ENCODE peak calls at places on chromosomes 7 and 10, in four cellular contexts. Z, L, G and O are unnamed samples.

GRCh38 chr10:5832946-5833345 is 19.7 kb upstream of the GDI2 start:
- DNase-seq in Z (no peak), L (no peak), G (no peak), O (no peak)

GRCh38 chr7:18414885-18415284 is 80.7 kb upstream of the HDAC9 start:
- DNase-seq in Z (no peak), L (no peak), G (no peak), O (no peak)

GRCh38 chr10:69123306-69123746 is 652 bp upstream of the VPS26A start:
- DNase-seq in Z (peak; percentile 54), L (peak; percentile 90), G (peak; percentile 77), O (peak; percentile 75)

GRCh38 chr7:15920953-15921352 is 234.5 kb upstream of the MEOX2 start:
- DNase-seq in Z (no peak), L (no peak), G (no peak), O (no peak)

GRCh38 chr7:31061185-31061584 is 9.1 kb downstream of the ADCYAP1R1 start:
- DNase-seq in Z (no peak), L (peak; percentile 51), G (no peak), O (no peak)

GRCh38 chr7:46032936-46033335 is 111.9 kb upstream of the IGFBP3 start:
- DNase-seq in Z (peak; percentile 26), L (peak; percentile 19), G (no peak), O (no peak)

GRCh38 chr7:81484266-81484665 is 285.6 kb downstream of the HGF start:
- DNase-seq in Z (peak; percentile 84), L (peak; percentile 58), G (peak; percentile 91), O (peak; percentile 89)

GRCh38 chr7:41085244-41085643 is 617.6 kb downstream of the INHBA start:
- DNase-seq in Z (peak; percentile 90), L (no peak), G (no peak), O (peak; percentile 40)

GRCh38 chr10:123392182-123392930 is 238.2 kb downstream of the BUB3 start:
- DNase-seq in Z (no peak), L (no peak), G (no peak), O (no peak)

GRCh38 chr10:51574248-51575067 is 124.9 kb downstream of the CSTF2T start:
- DNase-seq in Z (no peak), L (no peak), G (peak; percentile 6), O (peak; percentile 9)

GRCh38 chr10:113087082-113088029 is 137.3 kb downstream of the TCF7L2 start:
- DNase-seq in Z (peak; percentile 100), L (peak; percentile 95), G (peak; percentile 99), O (peak; percentile 100)

GRCh38 chr7:36972140-36972518 is 247.8 kb upstream of the AOAH start:
- DNase-seq in Z (no peak), L (no peak), G (no peak), O (no peak)

GRCh38 chr10:114151486-114151885 is 22.5 kb downstream of the CCDC186 start:
- DNase-seq in Z (peak; percentile 90), L (peak; percentile 54), G (peak; percentile 52), O (peak; percentile 80)

GRCh38 chr10:84308481-84309304 is 19.7 kb upstream of the CCSER2 start:
- DNase-seq in Z (peak; percentile 88), L (peak; percentile 78), G (peak; percentile 61), O (peak; percentile 72)

GRCh38 chr10:122342293-122343134 is 32.0 kb upstream of the PLEKHA1 start:
- DNase-seq in Z (peak; percentile 14), L (peak; percentile 77), G (peak; percentile 72), O (peak; percentile 72)

GRCh38 chr7:70614237-70614984 is 517.5 kb upstream of the GALNT17 start:
- DNase-seq in Z (peak; percentile 64), L (peak; percentile 90), G (peak; percentile 75), O (peak; percentile 46)

GRCh38 chr7:73560035-73560835 is 2.7 kb upstream of the BCL7B start:
- DNase-seq in Z (peak; percentile 83), L (peak; percentile 97), G (peak; percentile 66), O (peak; percentile 64)

GRCh38 chr10:105675333-105675732 is 1034.2 kb downstream of the SORCS3 start:
- DNase-seq in Z (no peak), L (no peak), G (no peak), O (no peak)

GRCh38 chr7:40839881-40840280 is 705.1 kb downstream of the SUGCT start:
- DNase-seq in Z (peak; percentile 75), L (no peak), G (peak; percentile 61), O (peak; percentile 60)

GRCh38 chr10:57844387-57844998 is 423.2 kb downstream of the IPMK start:
- DNase-seq in Z (no peak), L (no peak), G (no peak), O (no peak)

GRCh38 chr10:57846307-57847065 is 421.2 kb downstream of the IPMK start:
- DNase-seq in Z (no peak), L (no peak), G (no peak), O (no peak)

DNA sequence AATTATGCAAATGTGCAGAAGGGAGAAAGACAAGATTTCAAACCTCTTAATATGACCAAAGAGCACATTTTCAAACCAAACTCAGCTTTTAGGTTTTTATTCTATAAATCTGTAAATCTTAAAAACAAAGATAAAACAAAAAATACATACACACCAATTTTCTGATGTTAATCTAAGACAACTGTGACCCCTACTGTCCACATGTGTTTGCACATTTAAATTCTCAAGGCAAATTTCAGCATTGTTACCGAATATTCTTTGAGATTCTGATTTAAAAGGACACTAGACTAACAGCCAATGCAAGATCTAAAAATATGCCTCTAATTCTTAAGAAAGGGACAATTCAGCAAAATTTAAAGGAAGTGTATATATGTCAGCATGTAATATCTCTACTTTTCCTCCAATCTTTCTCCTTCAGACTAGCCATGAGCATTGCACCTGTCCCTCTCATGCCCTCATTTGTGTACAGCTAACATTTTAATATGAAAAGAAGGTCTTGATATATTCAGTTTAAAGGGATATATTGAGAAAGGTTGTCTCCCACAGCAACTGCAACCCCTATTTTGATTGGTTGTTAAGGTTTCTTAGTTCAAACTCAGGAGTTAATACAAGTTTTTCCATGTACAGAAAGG is 417.9 kb downstream of the IPMK start:
- DNase-seq in Z (no peak), L (no peak), G (peak; percentile 20), O (peak; percentile 46)
- TF ChIP-seq CTCF in Z (no peak), L (peak; percentile 41), G (peak; percentile 20), O (peak; percentile 39)

DNA sequence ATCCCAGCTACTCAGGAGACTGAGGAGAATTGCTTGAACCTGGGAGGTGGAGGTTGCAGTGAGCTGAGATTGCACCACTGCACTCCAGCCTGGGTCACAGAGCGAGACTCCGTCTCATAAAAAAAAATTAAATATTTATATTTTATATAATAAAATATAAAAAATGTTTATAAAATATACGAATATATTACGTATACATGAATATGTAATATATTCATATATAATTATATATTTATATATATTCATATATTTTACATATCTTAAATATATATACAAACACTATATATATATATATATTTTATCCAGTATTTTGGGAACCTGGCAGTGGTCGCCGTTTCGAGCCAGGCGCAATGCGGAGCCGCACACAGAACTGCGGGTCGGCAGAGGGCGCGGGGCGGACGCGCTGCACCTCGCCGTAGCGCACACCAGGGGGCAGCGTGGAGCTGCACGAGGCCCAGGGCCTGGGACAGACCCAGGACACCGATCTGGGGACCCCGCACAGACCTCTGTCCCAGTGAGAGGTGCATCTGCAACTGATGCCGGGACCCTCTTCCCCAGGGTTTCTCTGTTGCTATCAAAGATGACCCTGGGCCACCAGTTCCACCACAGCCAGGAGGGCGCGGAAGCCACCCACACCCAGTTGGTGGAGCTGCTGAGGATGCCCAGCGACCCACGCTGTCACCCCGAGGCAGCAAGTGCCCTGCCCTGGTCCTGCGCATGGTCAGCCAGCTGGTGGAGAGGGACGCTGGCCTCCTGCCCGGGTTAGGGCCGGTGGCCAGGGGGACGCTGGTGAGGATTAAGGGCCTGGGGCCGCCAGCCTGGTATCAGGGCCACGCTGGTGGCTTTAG is 22.7 kb downstream of the AP5Z1 start:
- DNase-seq in Z (no peak), L (peak; percentile 99), G (peak; percentile 44), O (peak; percentile 50)
- TF ChIP-seq CTCF in Z (peak; percentile 43), L (peak; percentile 78), G (peak; percentile 79), O (peak; percentile 75)

GRCh38 chr7:157467496-157468212 is 130.8 kb downstream of the DNAJB6 start:
- DNase-seq in Z (no peak), L (peak; percentile 81), G (no peak), O (no peak)
- TF ChIP-seq CTCF in Z (no peak), L (no peak), G (no peak), O (no peak)

DNA sequence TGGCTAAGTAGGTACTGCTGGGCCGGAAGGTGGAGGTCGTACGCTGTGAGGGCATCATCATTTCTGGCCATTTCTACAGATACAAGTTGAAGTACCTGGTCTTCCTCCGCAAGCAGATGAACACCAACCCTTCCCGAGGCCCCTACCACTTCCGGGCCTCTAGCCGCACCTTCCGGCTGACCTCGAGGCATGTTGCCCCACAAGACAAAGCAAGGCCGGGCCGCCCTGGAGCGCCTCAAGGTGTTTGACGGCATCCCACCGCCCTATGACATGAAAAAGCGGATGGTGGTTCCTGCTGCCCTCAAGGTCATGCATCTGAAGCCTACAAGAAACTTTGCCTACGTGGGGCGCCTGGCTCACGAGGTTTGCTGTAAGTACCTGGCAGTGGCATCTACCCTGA is 56.8 kb downstream of the ATXN7L1 start:
- DNase-seq in Z (no peak), L (no peak), G (no peak), O (no peak)
- TF ChIP-seq CTCF in Z (no peak), L (no peak), G (no peak), O (no peak)

DNA sequence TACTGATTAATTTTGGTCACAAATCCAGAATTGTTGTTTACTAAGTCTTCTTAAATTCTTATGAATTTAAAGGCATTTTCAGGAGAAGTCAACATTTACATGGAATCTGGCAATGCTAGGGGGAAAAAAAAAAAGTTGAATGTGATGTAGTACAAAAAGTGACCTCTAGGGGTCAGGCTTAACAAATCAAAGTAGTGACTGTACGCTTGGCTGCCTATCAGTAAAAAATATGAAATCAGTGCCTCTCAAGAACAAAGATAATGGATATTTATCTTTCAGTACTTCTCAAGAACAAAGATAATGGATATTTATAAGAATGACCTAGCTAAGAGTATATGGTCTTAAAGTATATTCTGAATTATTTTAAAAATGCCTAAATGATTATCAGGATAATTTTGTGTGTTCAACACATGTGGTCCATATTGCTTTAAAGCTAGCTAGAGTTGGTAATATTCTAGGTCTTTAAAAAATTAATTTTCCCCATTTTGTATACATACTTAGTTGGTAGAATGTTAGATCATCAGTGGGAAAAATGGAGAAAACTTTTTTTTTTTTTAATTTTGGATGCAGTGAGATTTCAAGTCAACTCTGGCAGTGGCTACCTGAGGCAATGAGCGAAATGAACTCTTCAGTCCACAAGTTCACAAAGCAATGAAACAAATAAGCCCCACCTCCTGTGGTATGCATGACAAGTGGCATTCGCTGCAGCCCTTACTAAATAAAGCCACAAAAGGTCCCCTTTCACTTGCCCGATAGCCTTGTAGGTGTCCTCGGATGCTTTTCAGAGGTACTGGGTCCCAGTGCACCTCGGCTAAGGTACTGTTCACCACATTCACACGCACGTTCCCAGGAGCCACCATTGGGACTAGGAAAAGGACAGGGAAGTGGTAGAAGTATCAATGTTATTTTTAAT is 51.2 kb upstream of the LAMB4 start:
- DNase-seq in Z (peak; percentile 32), L (no peak), G (peak; percentile 78), O (peak; percentile 85)
- TF ChIP-seq CTCF in Z (peak; percentile 70), L (peak; percentile 70), G (peak; percentile 44), O (peak; percentile 64)

GRCh38 chr10:95208702-95209391 is 14.8 kb downstream of the ACSM6 start:
- DNase-seq in Z (no peak), L (no peak), G (peak; percentile 29), O (peak; percentile 28)
- TF ChIP-seq CTCF in Z (peak; percentile 40), L (peak; percentile 50), G (no peak), O (peak; percentile 39)

GRCh38 chr7:87105401-87105800 is 45.9 kb upstream of the ELAPOR2 start:
- DNase-seq in Z (no peak), L (no peak), G (no peak), O (no peak)
- TF ChIP-seq CTCF in Z (no peak), L (no peak), G (no peak), O (no peak)

GRCh38 chr10:46325021-46325420 is 38.2 kb downstream of the ANTXRL start:
- DNase-seq in Z (no peak), L (peak; percentile 86), G (peak; percentile 4), O (no peak)
- TF ChIP-seq CTCF in Z (no peak), L (peak; percentile 26), G (peak; percentile 36), O (peak; percentile 41)